ENCODE peak calls at places on chromosomes 6 and 20, in four cellular contexts. Z is mesenchymal stem cell, X is neuronal stem cell, D is mesendoderm. K is an unnamed sample.

GRCh38 chr6:66051812-66052211 is 344.8 kb upstream of the EYS start:
- DNase-seq in Z (no peak), X (no peak), D (no peak), K (no peak)

GRCh38 chr20:13865156-13865555 is 80.3 kb downstream of the NDUFAF5 start:
- DNase-seq in Z (no peak), X (no peak), D (peak; percentile 46), K (no peak)

GRCh38 chr6:158410784-158411183 is 98.5 kb downstream of the TULP4 start:
- DNase-seq in Z (no peak), X (no peak), D (no peak), K (no peak)

GRCh38 chr6:150775400-150775799 is 90.1 kb upstream of the MTHFD1L start:
- DNase-seq in Z (no peak), X (peak; percentile 63), D (no peak), K (no peak)

GRCh38 chr20:35854697-35855434 is 83.1 kb downstream of the PHF20 start:
- DNase-seq in Z (no peak), X (no peak), D (no peak), K (no peak)

GRCh38 chr6:105873256-105873704 is 212.9 kb upstream of the PRDM1 start:
- DNase-seq in Z (no peak), X (no peak), D (no peak), K (no peak)

GRCh38 chr20:62363920-62364851 is 2.9 kb downstream of the LAMA5 start:
- DNase-seq in Z (peak; percentile 87), X (no peak), D (no peak), K (no peak)

GRCh38 chr6:169326067-169326799 is 72.6 kb upstream of the THBS2 start:
- DNase-seq in Z (no peak), X (peak; percentile 6), D (peak; percentile 77), K (peak; percentile 72)

GRCh38 chr6:1527098-1527497 is 82.6 kb upstream of the FOXC1 start:
- DNase-seq in Z (no peak), X (no peak), D (peak; percentile 76), K (peak; percentile 33)

GRCh38 chr6:124741341-124741740 is 220.9 kb upstream of the RNF217 start:
- DNase-seq in Z (no peak), X (no peak), D (no peak), K (no peak)

GRCh38 chr20:61895686-61896057 is 170.0 kb downstream of the TAF4 start:
- DNase-seq in Z (no peak), X (no peak), D (no peak), K (no peak)

GRCh38 chr20:54234991-54235390 is 27.1 kb downstream of the PFDN4 start:
- DNase-seq in Z (no peak), X (no peak), D (no peak), K (no peak)

GRCh38 chr6:39102821-39103136 is 12.2 kb downstream of the SAYSD1 start:
- DNase-seq in Z (no peak), X (no peak), D (no peak), K (no peak)

GRCh38 chr20:610130-611046 is at the start of gene TCF15:
- DNase-seq in Z (no peak), X (peak; percentile 70), D (peak; percentile 78), K (no peak)

GRCh38 chr20:46741924-46742692 is 32.7 kb downstream of the SLC2A10 start:
- DNase-seq in Z (no peak), X (no peak), D (no peak), K (no peak)

GRCh38 chr6:112620832-112621569 is 273.9 kb downstream of the RFPL4B start:
- DNase-seq in Z (peak; percentile 58), X (no peak), D (no peak), K (no peak)

GRCh38 chr20:15188415-15188814 is 851.0 kb upstream of the FLRT3 start:
- DNase-seq in Z (no peak), X (no peak), D (no peak), K (no peak)

GRCh38 chr20:52078289-52078688 is 113.3 kb downstream of the ZFP64 start:
- DNase-seq in Z (no peak), X (no peak), D (no peak), K (no peak)

GRCh38 chr6:40937491-40937890 is 101.5 kb downstream of the UNC5CL start:
- DNase-seq in Z (peak; percentile 73), X (no peak), D (no peak), K (no peak)
- H3K4ac ChIP-seq in Z (no peak overlapping the region), X (no peak overlapping the region), D (no peak overlapping the region), K (no peak overlapping the region)

DNA sequence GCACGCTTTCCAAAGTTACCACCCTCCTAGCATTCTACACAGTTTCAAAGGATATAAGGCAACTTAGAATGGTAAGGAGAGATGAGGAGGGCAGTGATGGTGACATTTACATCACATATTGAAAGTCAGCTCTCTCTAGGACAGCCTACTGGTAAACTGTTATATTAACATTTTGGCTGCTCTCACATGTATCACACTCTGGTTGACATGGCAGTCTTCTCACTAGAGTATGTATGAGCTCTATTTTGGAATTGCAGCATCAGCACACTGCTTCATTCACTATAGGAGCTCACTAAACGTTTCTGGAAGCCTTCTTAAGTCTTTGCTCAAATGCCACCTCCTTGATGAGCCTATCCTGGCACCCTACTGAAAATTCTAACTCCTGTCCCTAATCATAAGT is 135.6 kb upstream of the ENPP5 start:
- DNase-seq in Z (no peak), X (no peak), D (no peak), K (no peak)
- H3K4ac ChIP-seq in Z (no peak overlapping the region), X (no peak overlapping the region), D (no peak overlapping the region), K (no peak overlapping the region)

GRCh38 chr20:50294164-50295088 is 103.8 kb downstream of the CEBPB start:
- DNase-seq in Z (peak; percentile 39), X (no peak), D (peak; percentile 56), K (no peak)
- H3K4ac ChIP-seq in Z (peak overlapping the region; percentile 99), X (no peak overlapping the region), D (no peak overlapping the region), K (no peak overlapping the region)

GRCh38 chr6:24313133-24313476 is 44.8 kb downstream of the DCDC2 start:
- DNase-seq in Z (no peak), X (no peak), D (no peak), K (no peak)

GRCh38 chr6:24307881-24308280 is 50.0 kb downstream of the DCDC2 start:
- DNase-seq in Z (peak; percentile 10), X (no peak), D (no peak), K (no peak)

DNA sequence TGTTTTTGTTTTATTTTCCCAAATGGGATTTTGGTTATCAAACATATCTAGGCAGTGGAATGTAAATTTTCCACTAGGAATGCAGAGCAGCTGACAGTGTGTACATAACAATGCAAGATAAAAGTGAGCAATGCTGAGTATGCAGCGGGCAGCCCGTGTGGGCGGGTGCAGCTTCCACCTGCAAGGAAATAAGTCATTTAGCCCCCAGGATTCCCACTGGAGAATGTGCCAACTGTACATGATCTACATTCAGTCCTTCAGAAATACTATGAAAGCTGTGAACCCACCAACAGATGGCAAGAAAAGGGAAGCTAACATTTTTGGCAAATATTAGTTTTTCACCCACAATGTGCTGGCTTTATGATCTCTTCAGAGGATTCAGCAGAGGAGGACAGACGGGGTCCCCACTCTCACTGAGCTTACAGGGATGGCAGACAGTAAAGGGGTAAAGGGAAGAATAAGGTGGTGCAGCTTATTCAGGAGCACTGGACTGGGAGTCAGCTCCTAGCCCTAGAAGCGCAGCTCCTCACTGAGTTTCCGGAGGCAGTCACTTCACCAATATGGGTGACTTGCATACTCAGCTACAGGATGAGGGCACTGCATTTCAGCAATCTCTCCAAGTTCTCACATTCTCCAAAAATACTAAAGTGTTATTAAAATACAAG is 44.2 kb downstream of the DCDC2 start:
- DNase-seq in Z (peak; percentile 6), X (no peak), D (peak; percentile 68), K (no peak)
- H3K4ac ChIP-seq in Z (no peak overlapping the region), X (no peak overlapping the region), D (no peak overlapping the region), K (peak overlapping the region; percentile 62)

GRCh38 chr6:89638320-89639195 is at the start of gene LYRM2:
- DNase-seq in Z (peak; percentile 95), X (peak; percentile 85), D (peak; percentile 96), K (peak; percentile 96)
- H3K4ac ChIP-seq in Z (peak within 1 kb of the TSS; percentile 84), X (no peak within 1 kb of the TSS), D (no peak within 1 kb of the TSS), K (no peak within 1 kb of the TSS)

GRCh38 chr6:135870722-135871121 is 19.2 kb downstream of the PDE7B start:
- DNase-seq in Z (peak; percentile 45), X (no peak), D (no peak), K (no peak)
- H3K4ac ChIP-seq in Z (no peak overlapping the region), X (no peak overlapping the region), D (no peak overlapping the region), K (no peak overlapping the region)

K was measured in H1.